ENCODE peak calls at places on chromosomes 2 and 18, in seven cellular contexts. V is epithelial cell of esophagus, Q is heart right ventricle, C is ascending aorta, L is choroid plexus epithelial cell, X is left ventricle myocardium inferior, R is IMR-90. B is an unnamed sample.

GRCh38 chr2:191178806-191179514 is 28.2 kb upstream of the STAT4 start:
- DNase-seq in Q (peak), C (peak), R (peak), L (peak), V (peak), X (peak), B (no peak)

GRCh38 chr2:159045545-159046454 is 77.4 kb downstream of the TANC1 start:
- DNase-seq in Q (no peak), L (peak), R (peak), X (no peak), V (peak), C (no peak), B (peak)

GRCh38 chr2:33340265-33340664 is 136.2 kb upstream of the RASGRP3 start:
- DNase-seq in L (peak), R (no peak), Q (peak), C (peak), V (no peak), X (peak), B (no peak)

GRCh38 chr2:25699206-25699605 is 25.8 kb upstream of the DTNB start:
- DNase-seq in X (no peak), R (no peak), Q (no peak), V (no peak), L (no peak), C (no peak), B (no peak)

GRCh38 chr18:48939368-48940097 is 11.2 kb downstream of the SMAD7 start:
- DNase-seq in X (peak), R (no peak), C (no peak), Q (peak), L (no peak), V (no peak), B (peak)

GRCh38 chr2:7927694-7928093 is 754.2 kb upstream of the ID2 start:
- DNase-seq in L (no peak), X (no peak), C (no peak), V (no peak), Q (no peak), R (no peak), B (no peak)

GRCh38 chr2:46979611-46980010 is 64.0 kb upstream of the MCFD2 start:
- DNase-seq in Q (no peak), X (no peak), C (no peak), R (no peak), V (no peak), L (no peak), B (no peak)

GRCh38 chr2:10428355-10428754 is 19.8 kb downstream of the ODC1 start:
- DNase-seq in X (no peak), Q (no peak), L (no peak), V (no peak), R (no peak), C (no peak), B (no peak)

GRCh38 chr2:191968151-191968550 is 121.3 kb upstream of the CAVIN2 start:
- DNase-seq in R (no peak), L (no peak), X (no peak), Q (no peak), C (no peak), V (no peak), B (no peak)

GRCh38 chr2:108458082-108458481 is 9.1 kb downstream of the GCC2 start:
- DNase-seq in L (no peak), R (no peak), Q (no peak), C (no peak), X (no peak), V (no peak), B (no peak)

GRCh38 chr2:241843321-241844065 is 15.2 kb downstream of the PDCD1 start:
- DNase-seq in C (no peak), L (no peak), X (no peak), V (no peak), R (no peak), Q (no peak), B (no peak)

GRCh38 chr18:67468038-67468437 is 48.5 kb downstream of the DSEL start:
- DNase-seq in C (no peak), Q (no peak), L (no peak), X (no peak), V (no peak), R (no peak), B (no peak)

GRCh38 chr2:1588051-1588993 is 156.0 kb downstream of the PXDN start:
- DNase-seq in Q (no peak), R (no peak), X (no peak), C (no peak), V (no peak), L (no peak), B (no peak)

GRCh38 chr18:23169683-23170082 is 34.4 kb downstream of the CABLES1 start:
- DNase-seq in Q (no peak), R (no peak), L (no peak), C (no peak), X (no peak), V (no peak), B (no peak)

GRCh38 chr2:121722479-121722878 is 14.2 kb downstream of the NIFK start:
- DNase-seq in Q (no peak), C (no peak), R (peak), L (peak), X (no peak), V (peak), B (peak)

GRCh38 chr2:208195477-208195876 is 5.6 kb upstream of the C2orf80 start:
- DNase-seq in X (no peak), V (no peak), C (no peak), L (no peak), Q (no peak), R (no peak), B (no peak)

GRCh38 chr18:76405761-76406356 is 89.2 kb downstream of the ZNF516 start:
- DNase-seq in L (peak), R (peak), X (peak), V (peak), C (peak), Q (no peak), B (no peak)

GRCh38 chr2:197273485-197273884 is 37.1 kb downstream of the ANKRD44 start:
- DNase-seq in C (no peak), L (no peak), V (no peak), Q (no peak), X (no peak), R (no peak), B (no peak)

GRCh38 chr2:70685771-70686171 is 82.2 kb downstream of the ADD2 start:
- DNase-seq in X (no peak), Q (no peak), V (no peak), L (no peak), R (no peak), C (peak), B (no peak)

GRCh38 chr18:74633652-74634352 is 36.1 kb downstream of the ZNF407 start:
- DNase-seq in V (peak), X (no peak), R (peak), C (no peak), Q (no peak), L (no peak), B (peak)

GRCh38 chr2:109481196-109481555 is 132.6 kb downstream of the SEPTIN10 start:
- DNase-seq in R (no peak), V (no peak), X (no peak), Q (no peak), C (no peak), L (no peak), B (no peak)

GRCh38 chr2:15155959-15156574 is 405.1 kb downstream of the NBAS start:
- DNase-seq in X (no peak), Q (no peak), C (no peak), L (no peak), V (no peak), R (no peak), B (no peak)

GRCh38 chr2:96188821-96189526 is 19.7 kb downstream of the STARD7 start:
- DNase-seq in Q (no peak), L (peak), C (no peak), R (no peak), X (no peak), V (no peak), B (no peak)

GRCh38 chr18:35163736-35164532 is 76.9 kb upstream of the ZNF397 start:
- DNase-seq in C (no peak), V (no peak), R (no peak), Q (peak), L (no peak), X (no peak), B (no peak)

GRCh38 chr2:43317194-43317593 is 90.8 kb upstream of the ZFP36L2 start:
- DNase-seq in L (no peak), X (no peak), Q (no peak), R (no peak), V (no peak), C (no peak), B (no peak)

GRCh38 chr2:175004980-175005832 is at the start of gene CHN1:
- DNase-seq in V (peak), X (peak), Q (peak), R (peak), C (peak), L (peak), B (peak)

GRCh38 chr2:239610457-239611221 is 209.8 kb upstream of the HDAC4 start:
- DNase-seq in V (no peak), R (no peak), X (no peak), Q (no peak), C (peak), L (no peak), B (no peak)

GRCh38 chr2:127024769-127025356 is 82.1 kb downstream of the BIN1 start:
- DNase-seq in R (peak), Q (no peak), C (no peak), X (no peak), V (peak), L (peak), B (peak)

GRCh38 chr2:11393711-11394236 is 49.3 kb upstream of the ROCK2 start:
- DNase-seq in R (peak), C (no peak), X (no peak), V (no peak), Q (no peak), L (peak), B (peak)

GRCh38 chr2:102143450-102143985 is 972 bp downstream of the IL1R1 start:
- DNase-seq in R (peak), L (peak), X (no peak), C (no peak), V (no peak), Q (peak), B (peak)

GRCh38 chr2:86703704-86704370 is 16.3 kb upstream of the RMND5A start:
- DNase-seq in Q (peak), L (peak), R (no peak), V (peak), X (peak), C (no peak), B (peak)

GRCh38 chr2:43609304-43609883 is 13.6 kb upstream of the THADA start:
- DNase-seq in Q (peak), L (peak), C (no peak), R (peak), V (peak), X (no peak), B (peak)

GRCh38 chr2:217947341-217948316 is 55.2 kb downstream of the TNS1 start:
- DNase-seq in X (no peak), L (no peak), R (no peak), V (no peak), Q (no peak), C (peak), B (no peak)

DNA sequence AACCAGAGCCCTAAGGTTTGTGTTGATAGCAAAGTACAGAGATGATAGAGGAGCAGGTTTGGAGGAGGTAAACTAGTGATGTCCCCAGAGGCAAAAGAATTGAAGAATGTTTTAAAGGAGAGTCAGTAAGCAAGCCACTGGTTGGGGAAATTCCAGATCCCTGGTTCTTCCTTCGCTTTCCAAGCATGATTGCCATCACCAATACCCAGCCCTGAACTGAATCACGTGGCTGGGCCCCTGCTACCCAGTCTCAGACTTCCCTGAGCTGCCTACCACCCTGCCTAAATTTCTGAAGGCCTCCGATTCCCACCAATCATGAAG is 310.8 kb upstream of the STON1 start:
- DNase-seq in Q (no peak), C (no peak), L (no peak), R (no peak), X (no peak), V (no peak), B (no peak)
- TF ChIP-seq CTCF in Q (no peak), C (no peak), L (no peak), R (no peak), X (no peak), V (no peak), B (no peak)

DNA sequence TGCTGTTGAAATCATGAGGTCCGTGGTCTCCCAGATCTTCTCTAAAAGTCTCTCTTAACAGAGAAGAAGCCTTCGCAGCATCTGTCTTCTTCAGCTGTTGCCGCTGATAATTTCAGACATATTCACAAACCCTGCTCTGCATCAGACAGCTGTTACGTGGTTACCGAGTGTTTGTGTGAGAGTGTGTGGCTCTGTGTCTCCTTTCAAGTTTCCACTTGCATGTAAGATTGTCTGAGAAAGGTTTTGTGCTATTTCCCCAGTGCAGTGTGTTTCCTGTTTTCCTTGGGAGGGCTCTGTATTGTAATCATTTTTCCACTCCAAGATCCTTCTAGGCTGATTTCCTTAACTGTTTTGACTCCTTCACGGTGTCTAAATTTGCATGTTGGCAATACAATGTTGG is 32.8 kb downstream of the MAIP1 start:
- DNase-seq in V (peak), Q (peak), R (peak), L (peak), X (no peak), C (no peak), B (peak)
- H3K4me3 ChIP-seq in V (no peak), Q (peak), R (no peak), L (peak), X (peak), C (no peak), B (no peak)

DNA sequence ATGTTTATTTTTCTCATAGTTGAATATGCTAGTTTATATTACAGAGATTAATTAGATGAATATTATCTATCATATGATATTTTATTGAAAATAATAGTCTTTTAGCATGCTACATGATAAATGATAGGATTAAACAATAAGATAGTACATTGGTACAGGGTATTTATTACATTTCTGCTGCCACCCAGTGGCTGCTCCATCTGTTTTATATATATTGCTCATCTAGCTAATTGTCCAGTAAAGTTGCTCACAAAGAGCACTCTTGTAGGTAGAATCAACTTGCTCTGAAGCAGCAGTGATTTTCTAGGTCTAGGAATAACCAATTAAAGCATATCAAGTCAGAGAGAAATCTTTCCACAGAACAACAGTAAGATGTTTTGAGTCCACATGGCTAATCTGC is 183.3 kb downstream of the ASXL3 start:
- DNase-seq in C (no peak), V (peak), Q (peak), L (peak), X (no peak), R (peak), B (peak)
- TF ChIP-seq CTCF in C (no peak), V (peak), Q (peak), L (peak), X (peak), R (peak), B (peak)

DNA sequence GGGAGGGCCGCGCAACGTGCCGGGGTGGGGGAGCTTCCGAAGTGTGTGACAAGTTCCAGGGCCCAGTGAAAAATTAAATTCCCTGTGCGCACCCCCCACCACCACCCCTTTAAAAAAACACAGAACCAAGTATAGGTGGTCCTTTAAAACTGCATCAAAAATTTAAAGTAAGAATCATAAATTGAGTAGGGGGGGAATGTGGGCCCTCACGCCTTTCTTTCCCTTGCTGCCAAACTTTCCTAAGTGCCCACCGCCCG is 2.5 kb downstream of the BCL11A start:
- DNase-seq in L (no peak), Q (no peak), V (no peak), X (no peak), R (no peak), C (no peak), B (no peak)
- H3K4me3 ChIP-seq in L (peak), Q (peak), V (peak), X (peak), R (no peak), C (peak), B (peak)

GRCh38 chr2:138829326-138829725 is 49.1 kb upstream of the NXPH2 start:
- DNase-seq in L (peak), X (no peak), R (peak), Q (no peak), V (peak), C (no peak), B (peak)
- TF ChIP-seq CTCF in L (peak), X (peak), R (peak), Q (peak), V (peak), C (no peak), B (peak)

GRCh38 chr2:38598200-38598990 is 4.3 kb downstream of the HNRNPLL start:
- DNase-seq in X (no peak), V (no peak), Q (no peak), R (peak), L (no peak), C (no peak), B (no peak)
- H3K4me3 ChIP-seq in X (peak), V (no peak), Q (peak), R (no peak), L (no peak), C (peak), B (no peak)

GRCh38 chr2:58135861-58136260 is 89.3 kb downstream of the VRK2 start:
- DNase-seq in Q (no peak), R (peak), C (no peak), X (no peak), V (no peak), L (peak), B (no peak)

GRCh38 chr2:58133395-58133794 is 86.8 kb downstream of the VRK2 start:
- DNase-seq in Q (no peak), R (peak), X (no peak), L (peak), V (no peak), C (no peak), B (peak)

GRCh38 chr2:58130238-58130637 is 83.6 kb downstream of the VRK2 start:
- DNase-seq in X (no peak), V (no peak), Q (no peak), L (no peak), R (no peak), C (no peak), B (no peak)

GRCh38 chr2:58127111-58127510 is 80.5 kb downstream of the VRK2 start:
- DNase-seq in R (no peak), Q (no peak), V (no peak), C (no peak), L (no peak), X (no peak), B (no peak)

GRCh38 chr2:58131191-58132011 is 84.8 kb downstream of the VRK2 start:
- DNase-seq in L (peak), V (peak), X (no peak), C (no peak), Q (peak), R (peak), B (peak)
- TF ChIP-seq CTCF in L (peak), V (no peak), X (peak), C (no peak), Q (peak), R (peak), B (peak)